ENCODE peak calls at places on chromosomes 13 and 19, in five cellular contexts. O, H, Z, L and C are unnamed samples.

GRCh38 chr19:48498576-48498879 is 13.1 kb downstream of the LMTK3 start:
- DNase-seq in O (no peak), H (no peak), Z (no peak), L (no peak), C (no peak)

GRCh38 chr19:9406798-9407352 is 28.5 kb downstream of the ZNF266 start:
- DNase-seq in O (peak; percentile 79), H (peak; percentile 78), Z (peak; percentile 78), L (peak; percentile 79), C (no peak)

GRCh38 chr13:31627097-31627496 is 112.2 kb upstream of the RXFP2 start:
- DNase-seq in O (no peak), H (no peak), Z (no peak), L (no peak), C (no peak)

GRCh38 chr19:16654621-16655020 is 5.3 kb downstream of the SMIM7 start:
- DNase-seq in O (no peak), H (no peak), Z (no peak), L (no peak), C (no peak)

GRCh38 chr19:46984077-46985010 is 35.3 kb upstream of the NPAS1 start:
- DNase-seq in O (no peak), H (no peak), Z (no peak), L (no peak), C (no peak)

GRCh38 chr13:48268019-48268418 is 35.0 kb downstream of the ITM2B start:
- DNase-seq in O (no peak), H (no peak), Z (no peak), L (no peak), C (no peak)

GRCh38 chr13:110232146-110232545 is 74.8 kb downstream of the COL4A1 start:
- DNase-seq in O (no peak), H (no peak), Z (no peak), L (no peak), C (peak; percentile 3)

GRCh38 chr13:41660426-41660825 is 203.1 kb downstream of the RGCC start:
- DNase-seq in O (no peak), H (no peak), Z (no peak), L (no peak), C (no peak)

GRCh38 chr19:42436006-42436405 is 6.7 kb downstream of the CXCL17 start:
- DNase-seq in O (no peak), H (no peak), Z (no peak), L (no peak), C (no peak)

GRCh38 chr13:57724486-57725272 is 93.1 kb downstream of the PCDH17 start:
- DNase-seq in O (no peak), H (no peak), Z (no peak), L (no peak), C (peak; percentile 58)

GRCh38 chr13:108428691-108429090 is 159.2 kb downstream of the TNFSF13B start:
- DNase-seq in O (no peak), H (no peak), Z (no peak), L (no peak), C (no peak)

GRCh38 chr13:103516009-103516795 is 450.0 kb upstream of the SLC10A2 start:
- DNase-seq in O (no peak), H (no peak), Z (no peak), L (no peak), C (peak; percentile 46)

GRCh38 chr13:52459668-52460067 is 4.4 kb downstream of the CKAP2 start:
- DNase-seq in O (no peak), H (no peak), Z (no peak), L (no peak), C (no peak)

GRCh38 chr13:89380101-89380500 is 1708.9 kb downstream of the SLITRK5 start:
- DNase-seq in O (no peak), H (no peak), Z (no peak), L (peak; percentile 36), C (no peak)

GRCh38 chr19:3611841-3612240 is 5.2 kb upstream of the TBXA2R start:
- DNase-seq in O (no peak), H (no peak), Z (no peak), L (no peak), C (no peak)

GRCh38 chr19:40718774-40719391 is 2.0 kb downstream of the ITPKC start:
- DNase-seq in O (peak; percentile 72), H (peak; percentile 67), Z (peak; percentile 87), L (peak; percentile 97), C (peak; percentile 78)

GRCh38 chr19:6313398-6313969 is 19.9 kb downstream of the ACER1 start:
- DNase-seq in O (no peak), H (peak; percentile 46), Z (no peak), L (no peak), C (no peak)

GRCh38 chr19:10380311-10381102 is at the start of gene TYK2:
- DNase-seq in O (peak; percentile 96), H (peak; percentile 100), Z (peak; percentile 99), L (peak; percentile 99), C (peak; percentile 99)

GRCh38 chr13:47875206-47875605 is 125.9 kb downstream of the SUCLA2 start:
- DNase-seq in O (no peak), H (no peak), Z (no peak), L (no peak), C (no peak)

GRCh38 chr19:40433391-40434216 is 7.8 kb upstream of the SERTAD1 start:
- DNase-seq in O (peak; percentile 92), H (peak; percentile 93), Z (peak; percentile 96), L (peak; percentile 93), C (peak; percentile 93)

GRCh38 chr13:60226507-60226906 is 62.8 kb upstream of the DIAPH3 start:
- DNase-seq in O (no peak), H (peak; percentile 49), Z (no peak), L (no peak), C (peak; percentile 71)

GRCh38 chr13:109243311-109243951 is 543.0 kb downstream of the IRS2 start:
- DNase-seq in O (no peak), H (peak; percentile 4), Z (no peak), L (no peak), C (peak; percentile 59)

GRCh38 chr13:25692156-25692555 is 320.4 kb downstream of the ATP8A2 start:
- DNase-seq in O (no peak), H (no peak), Z (no peak), L (no peak), C (peak; percentile 54)

GRCh38 chr13:29566206-29566605 is 29.3 kb downstream of the SLC7A1 start:
- DNase-seq in O (no peak), H (no peak), Z (no peak), L (no peak), C (no peak)

DNA sequence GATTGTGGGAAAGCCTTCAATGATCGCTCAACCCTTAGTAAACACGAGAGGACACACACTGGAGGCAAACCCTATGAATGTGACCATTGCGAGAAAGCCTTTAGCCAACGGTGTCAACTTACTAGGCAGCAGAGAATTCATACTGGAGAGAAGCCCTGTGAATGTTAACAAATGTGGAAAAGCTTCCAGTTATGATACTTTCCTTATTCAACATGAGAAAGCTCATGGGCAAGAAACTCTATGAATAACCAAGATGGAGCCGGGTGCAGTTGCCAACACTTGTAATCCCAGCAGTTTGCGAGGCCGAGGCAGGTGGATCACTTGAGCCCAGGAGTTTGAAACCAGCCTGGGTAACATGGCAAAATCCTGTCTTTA is 15.8 kb upstream of the ZNF8 start:
- DNase-seq in O (no peak), H (no peak), Z (no peak), L (no peak), C (no peak)
- H3K4me3 ChIP-seq in O (no peak overlapping the region), H (no peak overlapping the region), Z (no peak overlapping the region), L (no peak overlapping the region), C (peak overlapping the region; percentile 72)

GRCh38 chr13:101576452-101576851 is 124.0 kb downstream of the ITGBL1 start:
- DNase-seq in O (no peak), H (no peak), Z (no peak), L (no peak), C (no peak)
- H3K27ac ChIP-seq in O (no peak overlapping the region), H (no peak overlapping the region), Z (no peak overlapping the region), L (no peak overlapping the region), C (no peak overlapping the region)

DNA sequence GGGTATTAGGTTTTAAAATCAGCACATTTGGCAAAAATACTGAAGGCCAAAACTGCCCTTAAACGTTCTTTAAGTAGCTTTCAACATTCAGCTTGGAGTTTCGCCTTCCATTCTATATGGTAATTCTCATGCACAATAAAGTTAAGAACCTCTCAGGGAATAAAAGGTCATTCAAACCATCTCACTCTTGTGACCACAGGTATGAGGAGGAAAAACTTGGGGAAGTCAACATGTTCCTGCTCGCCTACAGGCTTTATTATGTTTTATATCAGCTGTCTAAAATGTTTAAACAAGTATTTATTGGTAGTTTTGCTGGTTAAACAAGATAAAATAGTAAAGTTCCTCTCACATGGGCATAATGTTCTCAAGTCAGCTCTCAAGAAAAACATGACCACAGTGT is 19.9 kb upstream of the TM9SF2 start:
- DNase-seq in O (no peak), H (no peak), Z (no peak), L (no peak), C (no peak)
- H3K4me1 ChIP-seq in O (no peaks in the 10 kb centered on the region), H (no peaks in the 10 kb centered on the region), Z (peaks cover 4% of the 10 kb centered on the region), L (no peaks in the 10 kb centered on the region), C (no peaks in the 10 kb centered on the region)

GRCh38 chr13:90926459-90926858 is 421.0 kb upstream of the MIR17HG start:
- DNase-seq in O (no peak), H (no peak), Z (no peak), L (no peak), C (no peak)
- H3K4me3 ChIP-seq in O (no peak overlapping the region), H (no peak overlapping the region), Z (no peak overlapping the region), L (no peak overlapping the region), C (no peak overlapping the region)